ENCODE peak calls at places on chromosomes 16 and 17, in nine cellular contexts. F is IMR-90, Q is breast epithelium, I is Peyer's patch, D is K562, W is uterus, Z is A549, U is H1, N is heart left ventricle. L is an unnamed sample.

GRCh38 chr17:28078443-28079229 is 36.2 kb downstream of the NLK start:
- DNase-seq in F (peak; percentile 21), Q (no peak), I (no peak), D (no peak), W (no peak), Z (no peak), U (no peak), N (no peak), L (no peak)

GRCh38 chr16:66619534-66620418 is 15.3 kb downstream of the CMTM3 start:
- DNase-seq in F (peak; percentile 65), Q (no peak), I (no peak), D (peak; percentile 48), W (no peak), Z (no peak), U (no peak), N (no peak), L (no peak)

GRCh38 chr17:81403671-81404534 is 8.6 kb downstream of the BAHCC1 start:
- DNase-seq in F (no peak), Q (no peak), I (no peak), D (no peak), W (peak; percentile 79), Z (no peak), U (no peak), N (peak; percentile 54), L (no peak)

GRCh38 chr16:84502581-84502980 is 1.9 kb downstream of the MEAK7 start:
- DNase-seq in F (no peak), Q (no peak), I (no peak), D (no peak), W (no peak), Z (no peak), U (no peak), N (peak; percentile 8), L (peak; percentile 27)

GRCh38 chr17:74096456-74096855 is 107.0 kb upstream of the RPL38 start:
- DNase-seq in F (no peak), Q (no peak), I (no peak), D (no peak), W (no peak), Z (no peak), U (no peak), N (no peak), L (no peak)

GRCh38 chr16:89031715-89032659 is 55.0 kb upstream of the CBFA2T3 start:
- DNase-seq in F (no peak), Q (no peak), I (peak; percentile 83), D (no peak), W (no peak), Z (no peak), U (no peak), N (peak; percentile 37), L (no peak)

GRCh38 chr17:7440113-7440822 is 956 bp downstream of the FGF11 start:
- DNase-seq in F (no peak), Q (peak; percentile 72), I (peak; percentile 74), D (peak; percentile 19), W (peak; percentile 67), Z (peak; percentile 39), U (no peak), N (peak; percentile 81), L (peak; percentile 80)

GRCh38 chr17:82548681-82549303 is 29.3 kb downstream of the FOXK2 start:
- DNase-seq in F (no peak), Q (no peak), I (no peak), D (peak; percentile 52), W (peak; percentile 69), Z (no peak), U (no peak), N (no peak), L (peak; percentile 76)

GRCh38 chr16:86982912-86983311 is 334.3 kb downstream of the C16orf95 start:
- DNase-seq in F (no peak), Q (peak; percentile 15), I (no peak), D (no peak), W (no peak), Z (no peak), U (no peak), N (no peak), L (peak; percentile 22)

GRCh38 chr17:2171725-2172446 is 117.0 kb downstream of the HIC1 start:
- DNase-seq in F (peak; percentile 99), Q (peak; percentile 72), I (peak; percentile 65), D (no peak), W (peak; percentile 94), Z (no peak), U (no peak), N (peak; percentile 84), L (peak; percentile 96)

DNA sequence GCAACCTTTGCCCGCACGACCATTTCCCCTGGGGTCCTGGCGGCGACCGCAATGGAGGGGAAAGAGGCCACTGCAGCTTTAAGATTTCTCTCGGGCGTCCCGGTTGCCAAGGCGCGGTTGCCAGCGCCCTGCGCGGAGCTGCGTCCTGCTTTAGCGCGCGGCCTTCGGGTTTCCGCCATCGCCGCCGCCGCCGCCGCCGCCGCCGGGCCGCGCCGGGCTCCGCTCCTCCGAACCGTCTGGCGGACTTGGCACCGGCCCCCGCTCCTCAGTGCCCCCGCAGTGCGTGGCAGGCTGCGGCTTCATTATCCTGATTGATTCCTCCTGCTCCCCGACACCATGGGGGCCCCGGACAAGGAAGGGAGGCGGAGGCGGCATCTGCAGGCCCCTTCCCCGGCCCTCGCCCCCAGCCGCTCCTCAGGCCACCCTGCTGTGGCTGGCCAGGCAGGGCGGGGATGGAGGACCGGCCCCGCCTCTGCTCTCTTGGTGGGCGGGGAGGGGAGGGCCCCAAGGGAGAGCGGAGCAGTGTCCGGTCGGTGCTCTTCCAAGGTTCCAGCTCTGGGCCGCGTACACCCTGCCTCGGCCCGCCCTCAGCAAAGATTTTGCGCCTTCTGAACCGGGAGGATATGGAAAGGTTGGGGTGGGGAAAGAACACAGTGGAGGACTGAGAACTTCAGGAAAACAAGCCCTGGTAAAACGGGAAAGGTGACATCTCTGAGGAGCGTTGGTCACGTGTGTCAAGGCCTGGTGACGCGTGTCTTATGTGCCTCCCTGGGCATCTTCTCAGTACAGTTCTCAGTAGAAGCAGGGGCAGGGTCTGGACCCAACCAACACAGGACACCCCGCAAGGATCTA is 34.0 kb downstream of the NEUROD2 start:
- DNase-seq in F (peak; percentile 58), Q (peak; percentile 66), I (peak; percentile 74), D (peak; percentile 73), W (peak; percentile 42), Z (peak; percentile 81), U (no peak), N (peak; percentile 81), L (peak; percentile 87)
- TF ChIP-seq POLR2A in F (no peak), Q (no peak), I (no peak), D (no peak), W (no peak), Z (peak; percentile 44), U (no peak), N (no peak), L (no peak)

GRCh38 chr17:77282524-77283515 is 142.1 kb downstream of the SEC14L1 start:
- DNase-seq in F (peak; percentile 43), Q (peak; percentile 67), I (peak; percentile 59), D (no peak), W (no peak), Z (peak; percentile 72), U (no peak), N (no peak), L (peak; percentile 63)

GRCh38 chr17:77279448-77280303 is 138.9 kb downstream of the SEC14L1 start:
- DNase-seq in F (peak; percentile 23), Q (no peak), I (peak; percentile 54), D (peak; percentile 95), W (no peak), Z (no peak), U (no peak), N (no peak), L (no peak)

GRCh38 chr17:77281904-77282367 is 141.2 kb downstream of the SEC14L1 start:
- DNase-seq in F (no peak), Q (no peak), I (peak; percentile 65), D (no peak), W (no peak), Z (peak; percentile 81), U (no peak), N (no peak), L (no peak)

GRCh38 chr17:77280304-77280910 is 139.6 kb downstream of the SEC14L1 start:
- DNase-seq in F (peak; percentile 84), Q (no peak), I (peak; percentile 59), D (no peak), W (no peak), Z (no peak), U (no peak), N (no peak), L (no peak)

DNA sequence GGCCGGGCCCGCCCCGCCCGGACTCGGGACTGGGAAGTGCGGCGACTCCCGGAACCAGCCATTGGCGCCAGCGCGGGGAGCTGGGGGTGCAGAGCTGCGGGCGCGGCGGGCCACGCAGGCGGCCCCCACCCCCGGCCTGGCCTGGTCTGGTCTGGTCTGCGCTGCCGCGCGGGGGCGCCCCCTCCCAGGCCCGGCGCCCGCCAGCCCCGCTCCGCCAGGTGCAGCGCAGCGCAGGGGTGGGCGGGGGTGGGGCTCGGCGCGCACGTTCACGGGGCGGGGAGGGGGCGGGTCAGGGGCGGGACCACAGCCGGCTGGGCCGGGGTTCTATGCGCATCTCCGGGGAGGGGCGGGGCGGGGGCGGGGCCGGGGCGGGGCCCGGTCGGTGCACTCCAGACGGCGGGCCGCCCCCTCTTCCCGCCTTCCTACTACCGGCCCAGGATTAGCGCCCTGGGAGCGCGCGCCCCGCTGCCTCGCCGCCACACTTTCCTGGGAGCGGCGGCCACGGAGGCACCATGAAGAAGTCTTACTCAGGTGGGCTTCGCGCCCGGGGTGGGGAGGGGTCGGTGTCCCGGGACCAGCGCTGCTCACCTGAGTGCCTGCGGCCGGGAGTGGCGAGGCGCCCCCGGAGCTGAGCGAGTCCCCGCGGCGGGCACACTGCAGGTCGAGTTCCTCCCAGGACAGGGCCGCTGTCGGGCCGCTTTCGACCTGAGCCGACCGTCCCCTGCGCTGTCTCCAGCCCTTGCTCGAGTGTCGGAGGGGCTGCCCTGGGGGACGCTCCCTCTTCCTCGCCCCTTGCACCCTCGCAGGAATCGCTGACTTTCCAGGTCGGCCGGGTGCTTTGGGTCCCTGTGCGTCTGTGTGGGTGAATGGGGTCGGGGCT is 140.5 kb downstream of the SEC14L1 start:
- DNase-seq in F (peak; percentile 29), Q (peak; percentile 63), I (peak; percentile 77), D (peak; percentile 93), W (no peak), Z (peak; percentile 86), U (no peak), N (peak; percentile 48), L (peak; percentile 76)
- TF ChIP-seq POLR2A in F (peak; percentile 40), Q (no peak), I (peak; percentile 73), D (no peak), W (no peak), Z (peak; percentile 70), U (no peak), N (no peak), L (peak; percentile 39)

GRCh38 chr17:8746501-8747236 is 2.0 kb upstream of the CCDC42 start:
- DNase-seq in F (peak; percentile 5), Q (no peak), I (no peak), D (no peak), W (no peak), Z (no peak), U (no peak), N (no peak), L (no peak)
- TF ChIP-seq POLR2A in F (no peak), Q (no peak), I (no peak), D (no peak), W (no peak), Z (no peak), U (no peak), N (no peak), L (no peak)

DNA sequence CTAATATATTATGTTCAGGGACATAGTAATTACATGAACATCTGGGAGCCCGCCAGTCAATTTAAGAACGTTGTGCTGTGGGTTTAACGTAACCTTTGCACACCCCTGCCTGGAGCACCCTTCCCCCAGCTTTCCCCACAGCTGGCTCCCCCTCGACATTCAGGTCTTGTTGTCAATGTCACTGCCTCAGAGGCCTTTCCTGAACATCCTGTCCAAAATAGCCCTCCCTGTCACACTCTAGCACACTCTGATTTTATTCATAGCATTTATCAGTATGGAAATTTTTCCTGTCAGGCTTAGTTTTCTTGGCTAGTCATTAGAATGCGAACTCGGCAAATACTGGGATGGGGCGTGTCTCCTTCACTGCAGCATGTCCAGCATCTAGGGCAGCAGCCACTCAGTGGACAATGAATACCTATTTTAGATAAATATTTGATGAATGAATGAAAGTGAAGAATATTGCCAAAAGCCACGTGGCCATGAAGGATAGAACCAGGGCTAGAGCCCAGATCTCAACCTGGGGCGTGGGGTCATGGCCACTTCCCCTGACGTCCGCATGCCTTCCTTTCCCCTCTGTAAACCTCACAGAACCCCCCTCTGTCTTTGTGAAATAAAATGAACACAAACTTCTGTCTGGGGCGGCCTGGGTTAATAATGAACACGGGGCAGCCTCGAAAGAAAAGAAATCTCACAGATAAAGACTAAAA is 10.5 kb downstream of the PIK3R6 start:
- DNase-seq in F (no peak), Q (no peak), I (peak; percentile 40), D (no peak), W (no peak), Z (no peak), U (no peak), N (no peak), L (no peak)
- TF ChIP-seq POLR2A in F (no peak), Q (no peak), I (no peak), D (no peak), W (no peak), Z (no peak), U (no peak), N (no peak), L (no peak)